ENCODE peak calls at places on chromosomes 6 and 20, in ten cellular contexts. W is GM13976, T is neural crest cell, X is brain microvascular endothelial cell, J is kidney, P is testis, F is pancreas, B is fibroblast of the aortic adventitia, S is ascending aorta, G is mammary epithelial cell. Q is an unnamed sample.

GRCh38 chr6:62980093-62980492 is 231.2 kb upstream of the FKBP1C start:
- DNase-seq in B (no peak), T (no peak), W (no peak), X (no peak), F (no peak), S (no peak), P (no peak), G (no peak), J (no peak), Q (no peak)

GRCh38 chr20:57440678-57441509 is 49.7 kb downstream of the RBM38 start:
- DNase-seq in T (no peak), B (peak; percentile 73), W (no peak), J (peak; percentile 90), G (no peak), X (no peak), P (peak; percentile 84), F (peak; percentile 78), S (peak; percentile 72), Q (no peak)

GRCh38 chr6:157774153-157775135 is 48.6 kb upstream of the SNX9 start:
- DNase-seq in S (no peak), F (no peak), W (peak; percentile 81), J (no peak), X (no peak), T (no peak), B (peak; percentile 25), P (no peak), G (no peak), Q (peak; percentile 27)

GRCh38 chr20:13777171-13777601 is 7.5 kb downstream of the ESF1 start:
- DNase-seq in W (no peak), T (no peak), X (peak; percentile 63), P (no peak), G (peak; percentile 27), F (no peak), J (no peak), S (no peak), B (no peak), Q (no peak)

GRCh38 chr6:136685540-136686108 is 106.7 kb downstream of the MAP3K5 start:
- DNase-seq in P (no peak), J (no peak), G (peak; percentile 93), F (no peak), B (peak; percentile 12), W (no peak), T (no peak), X (no peak), S (no peak), Q (no peak)

GRCh38 chr6:85923013-85923430 is 280.3 kb upstream of the SYNCRIP start:
- DNase-seq in J (no peak), B (peak; percentile 53), W (peak; percentile 30), X (peak; percentile 51), S (no peak), P (peak; percentile 54), T (peak; percentile 31), F (peak; percentile 40), G (peak; percentile 60), Q (peak; percentile 14)

GRCh38 chr6:157107915-157108651 is 215.2 kb downstream of the TMEM242 start:
- DNase-seq in S (no peak), J (no peak), F (no peak), B (peak; percentile 96), X (peak; percentile 92), P (no peak), T (no peak), G (peak; percentile 84), W (no peak), Q (no peak)

GRCh38 chr6:41462033-41462432 is 84.1 kb upstream of the FOXP4 start:
- DNase-seq in G (no peak), S (no peak), J (no peak), X (no peak), P (no peak), F (no peak), B (no peak), W (no peak), T (no peak), Q (no peak)

GRCh38 chr6:133340557-133340956 is 99.4 kb downstream of the EYA4 start:
- DNase-seq in T (no peak), P (no peak), F (no peak), S (no peak), X (peak; percentile 72), J (no peak), G (peak; percentile 1), W (no peak), B (peak; percentile 61), Q (no peak)

GRCh38 chr20:35320396-35321126 is 28.3 kb upstream of the FAM83C start:
- DNase-seq in B (peak; percentile 50), W (no peak), F (no peak), X (peak; percentile 95), T (no peak), P (no peak), J (no peak), G (peak; percentile 68), S (no peak), Q (no peak)

GRCh38 chr20:14845199-14846160 is 508.1 kb upstream of the FLRT3 start:
- DNase-seq in B (no peak), F (no peak), G (peak; percentile 94), P (no peak), W (no peak), S (no peak), T (no peak), J (no peak), X (no peak), Q (no peak)

GRCh38 chr20:32236048-32236533 is 28.4 kb downstream of the POFUT1 start:
- DNase-seq in J (no peak), B (no peak), W (no peak), F (no peak), G (peak; percentile 72), P (no peak), X (no peak), T (no peak), S (no peak), Q (no peak)

GRCh38 chr20:17715075-17715474 is 15.3 kb downstream of the BANF2 start:
- DNase-seq in X (no peak), W (no peak), B (no peak), G (no peak), J (no peak), F (no peak), T (no peak), S (no peak), P (no peak), Q (no peak)

GRCh38 chr6:156697224-156697623 is 80.0 kb upstream of the ARID1B start:
- DNase-seq in T (no peak), F (no peak), B (no peak), X (no peak), S (no peak), P (no peak), G (no peak), W (no peak), J (no peak), Q (no peak)

GRCh38 chr6:169167581-169168301 is 85.9 kb downstream of the THBS2 start:
- DNase-seq in W (no peak), S (peak; percentile 53), F (no peak), X (peak; percentile 97), B (peak; percentile 99), J (peak; percentile 91), T (no peak), G (peak; percentile 47), P (no peak), Q (no peak)

GRCh38 chr6:79077680-79078056 is 386 bp downstream of the PHIP start:
- DNase-seq in B (no peak), X (no peak), F (peak; percentile 60), J (no peak), S (no peak), T (no peak), W (peak; percentile 67), P (no peak), G (no peak), Q (peak; percentile 55)

GRCh38 chr6:2378891-2379652 is 133.7 kb upstream of the GMDS start:
- DNase-seq in B (peak; percentile 41), X (peak; percentile 67), P (no peak), F (no peak), J (no peak), W (no peak), S (no peak), T (no peak), G (peak; percentile 85), Q (no peak)

GRCh38 chr20:34516874-34517542 is 786 bp downstream of the DYNLRB1 start:
- DNase-seq in S (no peak), B (peak; percentile 20), J (no peak), P (peak; percentile 45), T (no peak), F (no peak), X (no peak), W (no peak), G (no peak), Q (peak; percentile 23)

GRCh38 chr6:159463440-159463839 is 229.6 kb downstream of the SOD2 start:
- DNase-seq in X (peak; percentile 5), W (no peak), P (no peak), F (no peak), S (no peak), J (no peak), G (peak; percentile 11), T (no peak), B (peak; percentile 40), Q (no peak)
- TF ChIP-seq CTCF in X (peak; percentile 21), W (no peak), P (peak; percentile 60), F (no peak), S (no peak), J (no peak), G (peak; percentile 31), T (peak; percentile 61), B (peak; percentile 38), Q (peak; percentile 24)

DNA sequence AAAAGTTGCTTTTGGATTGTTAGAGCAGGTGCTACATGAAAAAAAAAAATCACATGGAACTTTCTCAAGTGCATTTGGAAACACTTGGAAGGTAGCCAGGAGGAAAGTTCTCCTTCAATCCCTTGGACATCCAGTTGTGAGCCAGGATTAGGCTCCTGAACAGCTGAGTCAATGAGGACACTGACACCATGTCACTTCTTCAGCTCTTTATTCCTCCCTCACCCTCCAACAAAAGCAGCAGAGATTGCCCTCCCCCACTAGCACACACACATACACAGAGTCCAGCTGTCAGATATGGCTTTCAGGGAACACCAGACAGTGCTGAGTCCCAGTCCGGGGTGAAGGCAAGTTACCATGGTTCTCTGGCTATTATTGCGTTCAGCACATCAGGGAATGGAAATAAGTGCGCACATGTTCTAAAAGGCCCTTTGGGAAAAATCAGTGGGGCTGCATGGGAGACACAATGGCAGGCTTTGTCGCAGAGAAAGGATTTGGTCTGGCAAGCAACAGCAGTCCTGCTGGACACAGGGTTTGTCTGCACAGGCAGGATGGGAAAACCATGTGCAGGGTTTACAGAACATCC is 124.7 kb upstream of the MARCKS start:
- DNase-seq in P (peak; percentile 16), X (no peak), J (no peak), W (no peak), F (peak; percentile 50), G (no peak), B (peak; percentile 61), S (no peak), T (peak; percentile 53), Q (peak; percentile 9)
- TF ChIP-seq CTCF in P (no peak), X (peak; percentile 52), J (no peak), W (no peak), F (no peak), G (no peak), B (peak; percentile 19), S (no peak), T (no peak), Q (no peak)

GRCh38 chr6:3615391-3616380 is 135.8 kb downstream of the PXDC1 start:
- DNase-seq in P (no peak), W (no peak), B (no peak), J (no peak), F (no peak), S (no peak), G (no peak), X (no peak), T (no peak), Q (no peak)
- TF ChIP-seq CTCF in P (no peak), W (no peak), B (no peak), J (no peak), F (no peak), S (no peak), G (no peak), X (no peak), T (no peak), Q (no peak)

GRCh38 chr6:125445054-125445453 is 143.3 kb upstream of the HDDC2 start:
- DNase-seq in X (no peak), S (no peak), F (no peak), T (peak; percentile 13), B (no peak), G (no peak), W (no peak), J (no peak), P (no peak), Q (peak; percentile 4)
- TF ChIP-seq CTCF in X (no peak), S (no peak), F (no peak), T (no peak), B (no peak), G (no peak), W (no peak), J (no peak), P (no peak), Q (no peak)